ENCODE peak calls at places on chromosomes 6 and 20, in seven cellular contexts. H, A, N, Z, F, M and S are unnamed samples.

GRCh38 chr20:22312744-22313346 is 271.5 kb downstream of the FOXA2 start:
- DNase-seq in N (peak; percentile 51), A (no peak), M (no peak), Z (peak; percentile 40), H (peak; percentile 61), F (peak; percentile 22), S (peak; percentile 61)

GRCh38 chr6:84280030-84280429 is 52.6 kb upstream of the CEP162 start:
- DNase-seq in M (no peak), N (peak; percentile 71), H (no peak), F (peak; percentile 43), A (no peak), Z (no peak), S (no peak)

GRCh38 chr6:46438245-46438644 is 53.0 kb downstream of the RCAN2 start:
- DNase-seq in A (no peak), N (no peak), H (no peak), Z (no peak), M (no peak), F (no peak), S (no peak)

GRCh38 chr6:4943716-4944115 is 60.1 kb downstream of the RPP40 start:
- DNase-seq in M (no peak), N (no peak), A (no peak), H (no peak), Z (no peak), F (no peak), S (peak; percentile 32)

GRCh38 chr6:161833099-161833860 is 559.4 kb upstream of the AGPAT4 start:
- DNase-seq in A (no peak), H (no peak), F (no peak), N (no peak), M (no peak), Z (no peak), S (no peak)

GRCh38 chr6:329888-330691 is 37.8 kb downstream of the DUSP22 start:
- DNase-seq in N (no peak), F (no peak), Z (peak; percentile 18), H (peak; percentile 56), M (no peak), A (no peak), S (no peak)

GRCh38 chr6:150245148-150245547 is 102.3 kb downstream of the PPP1R14C start:
- DNase-seq in A (no peak), Z (no peak), M (no peak), F (no peak), H (no peak), N (no peak), S (no peak)

GRCh38 chr6:56891754-56892153 is 63.2 kb upstream of the BEND6 start:
- DNase-seq in Z (no peak), M (no peak), H (no peak), F (no peak), N (no peak), A (no peak), S (no peak)

GRCh38 chr6:106858653-106859092 is 115.9 kb downstream of the CD24 start:
- DNase-seq in F (no peak), Z (peak; percentile 10), H (no peak), N (peak; percentile 94), A (no peak), M (no peak), S (peak; percentile 40)

GRCh38 chr6:136547336-136547735 is 2.9 kb downstream of the MAP7 start:
- DNase-seq in N (peak; percentile 62), A (no peak), F (no peak), H (peak; percentile 15), Z (peak; percentile 55), M (no peak), S (peak; percentile 47)

GRCh38 chr6:40042232-40042631 is 108.0 kb upstream of the MOCS1 start:
- DNase-seq in A (no peak), M (no peak), F (no peak), H (no peak), Z (no peak), N (peak; percentile 95), S (no peak)

GRCh38 chr20:40776702-40777457 is 87.8 kb upstream of the MAFB start:
- DNase-seq in F (no peak), A (no peak), H (no peak), Z (no peak), M (no peak), N (no peak), S (no peak)

GRCh38 chr20:47727170-47727880 is 58.0 kb downstream of the SULF2 start:
- DNase-seq in Z (no peak), F (no peak), M (no peak), N (no peak), H (no peak), A (no peak), S (no peak)

GRCh38 chr6:69880570-69880969 is 14.2 kb downstream of the COL19A1 start:
- DNase-seq in Z (no peak), F (no peak), M (no peak), A (no peak), N (peak; percentile 33), H (no peak), S (no peak)

GRCh38 chr6:169489642-169490408 is 212.0 kb downstream of the WDR27 start:
- DNase-seq in N (no peak), Z (peak; percentile 2), H (no peak), A (no peak), F (no peak), M (no peak), S (no peak)

GRCh38 chr6:109344226-109344625 is 38.0 kb downstream of the CD164 start:
- DNase-seq in M (no peak), N (peak; percentile 46), F (no peak), H (no peak), A (no peak), Z (no peak), S (no peak)

GRCh38 chr6:21501815-21502214 is 91.7 kb upstream of the SOX4 start:
- DNase-seq in N (no peak), F (no peak), M (no peak), Z (no peak), H (no peak), A (no peak), S (no peak)

GRCh38 chr6:21500894-21501293 is 92.7 kb upstream of the SOX4 start:
- DNase-seq in A (no peak), Z (no peak), H (no peak), N (no peak), F (no peak), M (no peak), S (no peak)

GRCh38 chr6:21496749-21497148 is 96.8 kb upstream of the SOX4 start:
- DNase-seq in H (no peak), N (no peak), Z (peak; percentile 55), A (no peak), F (no peak), M (no peak), S (no peak)

GRCh38 chr6:21502682-21503081 is 90.9 kb upstream of the SOX4 start:
- DNase-seq in Z (no peak), M (no peak), H (no peak), N (no peak), A (no peak), F (no peak), S (no peak)

DNA sequence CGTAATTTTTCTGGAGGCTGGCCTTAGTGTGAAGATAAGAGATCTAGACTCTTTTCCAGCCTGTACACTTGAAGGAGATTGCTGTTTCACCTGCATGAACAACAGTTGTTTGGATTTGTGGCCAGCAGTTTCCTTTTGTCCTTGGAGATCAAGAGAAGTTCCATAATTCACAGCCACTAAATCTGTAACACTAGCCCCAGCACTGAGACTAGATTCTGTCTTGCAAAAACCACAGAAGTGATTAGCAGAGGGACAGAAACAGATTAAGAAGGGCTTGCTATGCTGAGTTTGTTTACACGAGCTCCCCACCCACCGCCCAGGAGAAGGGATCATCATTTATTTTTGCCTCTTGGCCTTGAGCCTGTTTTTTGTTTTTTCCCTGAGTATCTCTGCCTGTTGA is 93.2 kb upstream of the SOX4 start:
- DNase-seq in A (no peak), H (no peak), N (no peak), F (no peak), Z (no peak), M (no peak), S (no peak)
- H3K4me3 ChIP-seq in A (no peak overlapping the region), H (no peak overlapping the region), N (no peak overlapping the region), F (no peak overlapping the region), Z (no peak overlapping the region), M (no peak overlapping the region), S (no peak overlapping the region)

GRCh38 chr6:108263371-108263770 is 2.5 kb upstream of the SNX3 start:
- DNase-seq in A (no peak), N (no peak), F (no peak), H (no peak), M (no peak), Z (no peak), S (no peak)

GRCh38 chr6:108260126-108260808 is 573 bp downstream of the SNX3 start:
- DNase-seq in M (peak; percentile 39), F (peak; percentile 16), N (peak; percentile 40), H (peak; percentile 61), A (no peak), Z (peak; percentile 54), S (peak; percentile 60)

GRCh38 chr6:108260809-108261569 is at the start of gene SNX3:
- DNase-seq in N (peak; percentile 89), F (peak; percentile 91), A (peak; percentile 95), H (peak; percentile 95), M (peak; percentile 96), Z (peak; percentile 97), S (peak; percentile 98)
- TF ChIP-seq CTCF in N (peak; percentile 13), F (peak; percentile 18), A (no peak), H (no peak), M (peak; percentile 5), Z (no peak), S (peak; percentile 4)

DNA sequence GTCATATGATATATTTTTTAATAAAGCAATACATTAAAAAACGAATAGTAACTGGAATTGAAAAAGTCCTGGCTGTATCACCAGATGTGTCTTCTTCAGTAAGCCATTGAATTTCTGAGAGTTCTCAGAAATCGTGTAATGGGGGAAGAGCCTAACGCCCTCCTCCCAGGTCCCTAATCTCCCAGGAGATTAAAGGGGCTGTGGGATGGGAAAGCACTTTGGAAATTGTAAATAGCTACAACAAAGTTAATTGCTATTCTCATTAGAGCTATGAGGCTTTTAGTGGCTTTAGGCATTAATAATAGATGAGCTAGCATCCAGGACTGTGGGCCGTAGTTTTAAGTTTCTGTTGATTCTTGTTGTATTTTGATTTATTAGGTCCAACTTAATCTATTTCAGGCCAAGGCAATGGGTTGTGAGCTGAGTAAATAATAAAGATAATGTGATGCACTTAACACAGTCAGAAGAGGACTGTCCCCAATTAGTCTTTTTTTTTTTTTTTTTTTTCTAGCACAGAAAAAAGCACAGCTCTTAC is 67.6 kb downstream of the ANKRD6 start:
- DNase-seq in H (no peak), Z (no peak), A (no peak), F (no peak), M (no peak), N (no peak), S (no peak)
- H3K4me3 ChIP-seq in H (no peak overlapping the region), Z (no peak overlapping the region), A (no peak overlapping the region), F (no peak overlapping the region), M (no peak overlapping the region), N (no peak overlapping the region), S (no peak overlapping the region)

DNA sequence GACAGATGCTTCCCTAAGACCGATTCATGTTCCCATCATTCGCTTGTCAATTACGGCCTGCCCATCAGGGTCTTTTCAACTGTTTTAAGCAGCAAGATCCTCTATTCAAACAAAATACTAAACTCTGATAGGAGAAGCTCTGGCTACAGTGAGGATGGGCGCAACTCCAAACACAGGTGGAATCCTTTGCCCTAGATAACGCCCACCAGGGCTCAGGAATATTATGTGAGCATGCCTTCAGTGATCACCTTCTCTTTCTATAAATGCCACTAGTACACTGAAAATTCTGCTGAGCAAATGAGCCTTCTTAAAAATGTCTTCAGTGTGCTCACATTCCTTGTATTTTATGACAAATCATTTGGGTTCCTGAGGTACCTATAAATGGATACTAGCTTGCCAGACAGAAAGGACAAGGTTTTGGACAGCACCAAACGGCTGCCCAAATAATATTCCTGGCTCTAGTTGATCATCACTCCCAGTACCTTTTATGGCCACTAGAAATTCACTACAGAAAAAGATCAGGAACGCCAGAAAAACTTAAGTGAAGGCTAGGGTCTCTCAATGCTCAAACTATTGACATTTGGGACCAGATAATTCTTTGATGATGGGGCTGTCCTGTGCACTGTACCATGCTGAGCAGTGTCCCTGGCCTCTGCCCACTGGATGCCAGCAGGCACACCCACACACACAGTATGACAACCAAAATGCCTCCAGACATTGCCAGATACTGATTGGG is 13.1 kb downstream of the ZNF217 start:
- DNase-seq in Z (no peak), A (no peak), M (no peak), H (no peak), N (no peak), F (no peak), S (no peak)
- TF ChIP-seq CTCF in Z (no peak), A (peak; percentile 10), M (no peak), H (peak; percentile 11), N (no peak), F (peak; percentile 12), S (peak; percentile 3)